ENCODE peak calls at places on chromosomes 3 and 15, in ten cellular contexts. One of them, this sample, is unnamed.

GRCh38 chr15:100107151-100107550 is 234.6 kb downstream of the ADAMTS17 start:
- DNase-seq in stimulated activated CD4-positive, alpha-beta T cell treated with anti-CD3 and anti-CD28 coated beads, Interleukin-2, amount 100 ng/mL, for 48 hours: no peak
- DNase-seq in mucosa of descending colon: no peak
- DNase-seq in neural crest cell: no peak
- DNase-seq in EL: no peak
- DNase-seq in naive thymus-derived CD4-positive, alpha-beta T cell: no peak
- DNase-seq in kidney: peak
- DNase-seq in EH: no peak
- DNase-seq in hepatic stellate cell: no peak
- DNase-seq in MCF 10A: no peak
- DNase-seq in this sample: no peak

GRCh38 chr15:49606594-49606993 is 14.0 kb downstream of the FAM227B start:
- DNase-seq in naive thymus-derived CD4-positive, alpha-beta T cell: no peak
- DNase-seq in EH: peak
- DNase-seq in stimulated activated CD4-positive, alpha-beta T cell treated with anti-CD3 and anti-CD28 coated beads, Interleukin-2, amount 100 ng/mL, for 48 hours: no peak
- DNase-seq in EL: no peak
- DNase-seq in kidney: no peak
- DNase-seq in MCF 10A: no peak
- DNase-seq in neural crest cell: no peak
- DNase-seq in hepatic stellate cell: no peak
- DNase-seq in mucosa of descending colon: no peak
- DNase-seq in this sample: no peak

GRCh38 chr3:24591661-24592555 is 97.3 kb upstream of the THRB start:
- DNase-seq in EL: peak
- DNase-seq in EH: peak
- DNase-seq in mucosa of descending colon: peak
- DNase-seq in hepatic stellate cell: no peak
- DNase-seq in neural crest cell: no peak
- DNase-seq in stimulated activated CD4-positive, alpha-beta T cell treated with anti-CD3 and anti-CD28 coated beads, Interleukin-2, amount 100 ng/mL, for 48 hours: no peak
- DNase-seq in MCF 10A: peak
- DNase-seq in naive thymus-derived CD4-positive, alpha-beta T cell: no peak
- DNase-seq in kidney: no peak
- DNase-seq in this sample: no peak

GRCh38 chr3:194739498-194740284 is 54.0 kb downstream of the FAM43A start:
- DNase-seq in naive thymus-derived CD4-positive, alpha-beta T cell: no peak
- DNase-seq in mucosa of descending colon: no peak
- DNase-seq in EL: peak
- DNase-seq in stimulated activated CD4-positive, alpha-beta T cell treated with anti-CD3 and anti-CD28 coated beads, Interleukin-2, amount 100 ng/mL, for 48 hours: no peak
- DNase-seq in kidney: no peak
- DNase-seq in hepatic stellate cell: no peak
- DNase-seq in EH: peak
- DNase-seq in neural crest cell: no peak
- DNase-seq in MCF 10A: peak
- DNase-seq in this sample: no peak

GRCh38 chr15:81297147-81297572 is 26.8 kb downstream of the STARD5 start:
- DNase-seq in kidney: no peak
- DNase-seq in mucosa of descending colon: no peak
- DNase-seq in MCF 10A: peak
- DNase-seq in stimulated activated CD4-positive, alpha-beta T cell treated with anti-CD3 and anti-CD28 coated beads, Interleukin-2, amount 100 ng/mL, for 48 hours: no peak
- DNase-seq in hepatic stellate cell: no peak
- DNase-seq in EL: peak
- DNase-seq in neural crest cell: no peak
- DNase-seq in naive thymus-derived CD4-positive, alpha-beta T cell: no peak
- DNase-seq in EH: peak
- DNase-seq in this sample: no peak

GRCh38 chr3:126303272-126303671 is 53.9 kb downstream of the KLF15 start:
- DNase-seq in naive thymus-derived CD4-positive, alpha-beta T cell: no peak
- DNase-seq in stimulated activated CD4-positive, alpha-beta T cell treated with anti-CD3 and anti-CD28 coated beads, Interleukin-2, amount 100 ng/mL, for 48 hours: no peak
- DNase-seq in MCF 10A: no peak
- DNase-seq in mucosa of descending colon: no peak
- DNase-seq in neural crest cell: no peak
- DNase-seq in kidney: no peak
- DNase-seq in EL: no peak
- DNase-seq in hepatic stellate cell: no peak
- DNase-seq in EH: no peak
- DNase-seq in this sample: no peak

GRCh38 chr15:77821188-77821958 is 188.7 kb upstream of the LINGO1 start:
- DNase-seq in naive thymus-derived CD4-positive, alpha-beta T cell: no peak
- DNase-seq in EL: peak
- DNase-seq in mucosa of descending colon: peak
- DNase-seq in hepatic stellate cell: peak
- DNase-seq in MCF 10A: peak
- DNase-seq in stimulated activated CD4-positive, alpha-beta T cell treated with anti-CD3 and anti-CD28 coated beads, Interleukin-2, amount 100 ng/mL, for 48 hours: peak
- DNase-seq in neural crest cell: peak
- DNase-seq in EH: peak
- DNase-seq in kidney: no peak
- DNase-seq in this sample: peak

GRCh38 chr15:67840747-67841634 is 1.1 kb upstream of the RNU6-1 start:
- DNase-seq in kidney: peak
- DNase-seq in mucosa of descending colon: peak
- DNase-seq in MCF 10A: no peak
- DNase-seq in EL: peak
- DNase-seq in naive thymus-derived CD4-positive, alpha-beta T cell: no peak
- DNase-seq in neural crest cell: no peak
- DNase-seq in hepatic stellate cell: peak
- DNase-seq in stimulated activated CD4-positive, alpha-beta T cell treated with anti-CD3 and anti-CD28 coated beads, Interleukin-2, amount 100 ng/mL, for 48 hours: no peak
- DNase-seq in EH: peak
- DNase-seq in this sample: no peak

GRCh38 chr15:83248151-83248851 is 36.2 kb downstream of the BNC1 start:
- DNase-seq in mucosa of descending colon: peak
- DNase-seq in EH: peak
- DNase-seq in kidney: no peak
- DNase-seq in MCF 10A: peak
- DNase-seq in EL: peak
- DNase-seq in stimulated activated CD4-positive, alpha-beta T cell treated with anti-CD3 and anti-CD28 coated beads, Interleukin-2, amount 100 ng/mL, for 48 hours: peak
- DNase-seq in hepatic stellate cell: peak
- DNase-seq in neural crest cell: peak
- DNase-seq in naive thymus-derived CD4-positive, alpha-beta T cell: peak
- DNase-seq in this sample: no peak

GRCh38 chr3:61944736-61945135 is 383.4 kb downstream of the PTPRG start:
- DNase-seq in mucosa of descending colon: no peak
- DNase-seq in EH: no peak
- DNase-seq in stimulated activated CD4-positive, alpha-beta T cell treated with anti-CD3 and anti-CD28 coated beads, Interleukin-2, amount 100 ng/mL, for 48 hours: no peak
- DNase-seq in hepatic stellate cell: no peak
- DNase-seq in neural crest cell: no peak
- DNase-seq in EL: no peak
- DNase-seq in MCF 10A: no peak
- DNase-seq in kidney: no peak
- DNase-seq in naive thymus-derived CD4-positive, alpha-beta T cell: no peak
- DNase-seq in this sample: no peak

GRCh38 chr3:54706783-54707182 is 221.1 kb downstream of the LRTM1 start:
- DNase-seq in neural crest cell: no peak
- DNase-seq in MCF 10A: no peak
- DNase-seq in EL: no peak
- DNase-seq in mucosa of descending colon: no peak
- DNase-seq in naive thymus-derived CD4-positive, alpha-beta T cell: no peak
- DNase-seq in kidney: no peak
- DNase-seq in EH: no peak
- DNase-seq in hepatic stellate cell: no peak
- DNase-seq in stimulated activated CD4-positive, alpha-beta T cell treated with anti-CD3 and anti-CD28 coated beads, Interleukin-2, amount 100 ng/mL, for 48 hours: no peak
- DNase-seq in this sample: no peak

GRCh38 chr3:35944915-35945710 is 305.8 kb downstream of the ARPP21 start:
- DNase-seq in EH: peak
- DNase-seq in EL: peak
- DNase-seq in mucosa of descending colon: no peak
- DNase-seq in hepatic stellate cell: no peak
- DNase-seq in neural crest cell: no peak
- DNase-seq in naive thymus-derived CD4-positive, alpha-beta T cell: no peak
- DNase-seq in kidney: no peak
- DNase-seq in MCF 10A: peak
- DNase-seq in stimulated activated CD4-positive, alpha-beta T cell treated with anti-CD3 and anti-CD28 coated beads, Interleukin-2, amount 100 ng/mL, for 48 hours: no peak
- DNase-seq in this sample: no peak

GRCh38 chr3:66499881-66500574 is 794 bp downstream of the LRIG1 start:
- DNase-seq in EL: peak
- DNase-seq in hepatic stellate cell: peak
- DNase-seq in naive thymus-derived CD4-positive, alpha-beta T cell: peak
- DNase-seq in mucosa of descending colon: no peak
- DNase-seq in EH: peak
- DNase-seq in MCF 10A: peak
- DNase-seq in stimulated activated CD4-positive, alpha-beta T cell treated with anti-CD3 and anti-CD28 coated beads, Interleukin-2, amount 100 ng/mL, for 48 hours: peak
- DNase-seq in kidney: peak
- DNase-seq in neural crest cell: peak
- DNase-seq in this sample: peak

GRCh38 chr3:160929595-160929994 is 173.6 kb downstream of the PPM1L start:
- DNase-seq in MCF 10A: peak
- DNase-seq in mucosa of descending colon: peak
- DNase-seq in naive thymus-derived CD4-positive, alpha-beta T cell: no peak
- DNase-seq in EL: peak
- DNase-seq in hepatic stellate cell: peak
- DNase-seq in EH: peak
- DNase-seq in neural crest cell: no peak
- DNase-seq in kidney: peak
- DNase-seq in stimulated activated CD4-positive, alpha-beta T cell treated with anti-CD3 and anti-CD28 coated beads, Interleukin-2, amount 100 ng/mL, for 48 hours: no peak
- DNase-seq in this sample: no peak

GRCh38 chr3:65751123-65751700 is 287.5 kb downstream of the MAGI1 start:
- DNase-seq in mucosa of descending colon: peak
- DNase-seq in EL: peak
- DNase-seq in neural crest cell: peak
- DNase-seq in naive thymus-derived CD4-positive, alpha-beta T cell: no peak
- DNase-seq in MCF 10A: peak
- DNase-seq in EH: peak
- DNase-seq in hepatic stellate cell: peak
- DNase-seq in stimulated activated CD4-positive, alpha-beta T cell treated with anti-CD3 and anti-CD28 coated beads, Interleukin-2, amount 100 ng/mL, for 48 hours: peak
- DNase-seq in kidney: no peak
- DNase-seq in this sample: no peak

GRCh38 chr3:50248387-50248786 is 12.4 kb downstream of the GNAI2 start:
- DNase-seq in MCF 10A: peak
- DNase-seq in stimulated activated CD4-positive, alpha-beta T cell treated with anti-CD3 and anti-CD28 coated beads, Interleukin-2, amount 100 ng/mL, for 48 hours: no peak
- DNase-seq in kidney: peak
- DNase-seq in neural crest cell: no peak
- DNase-seq in EL: peak
- DNase-seq in hepatic stellate cell: no peak
- DNase-seq in naive thymus-derived CD4-positive, alpha-beta T cell: no peak
- DNase-seq in mucosa of descending colon: peak
- DNase-seq in EH: peak
- DNase-seq in this sample: no peak

GRCh38 chr15:23854535-23855252 is 167.6 kb upstream of the NDN start:
- DNase-seq in EH: no peak
- DNase-seq in MCF 10A: no peak
- DNase-seq in kidney: no peak
- DNase-seq in hepatic stellate cell: no peak
- DNase-seq in EL: no peak
- DNase-seq in stimulated activated CD4-positive, alpha-beta T cell treated with anti-CD3 and anti-CD28 coated beads, Interleukin-2, amount 100 ng/mL, for 48 hours: no peak
- DNase-seq in neural crest cell: no peak
- DNase-seq in mucosa of descending colon: no peak
- DNase-seq in naive thymus-derived CD4-positive, alpha-beta T cell: no peak
- DNase-seq in this sample: no peak

GRCh38 chr15:40105517-40106202 is 3.0 kb downstream of the BMF start:
- DNase-seq in EH: no peak
- DNase-seq in EL: no peak
- DNase-seq in neural crest cell: no peak
- DNase-seq in stimulated activated CD4-positive, alpha-beta T cell treated with anti-CD3 and anti-CD28 coated beads, Interleukin-2, amount 100 ng/mL, for 48 hours: no peak
- DNase-seq in MCF 10A: no peak
- DNase-seq in naive thymus-derived CD4-positive, alpha-beta T cell: no peak
- DNase-seq in kidney: no peak
- DNase-seq in mucosa of descending colon: no peak
- DNase-seq in hepatic stellate cell: no peak
- DNase-seq in this sample: no peak

GRCh38 chr15:34126522-34126921 is 24.6 kb downstream of the PGBD4 start:
- DNase-seq in hepatic stellate cell: no peak
- DNase-seq in neural crest cell: no peak
- DNase-seq in stimulated activated CD4-positive, alpha-beta T cell treated with anti-CD3 and anti-CD28 coated beads, Interleukin-2, amount 100 ng/mL, for 48 hours: no peak
- DNase-seq in EL: no peak
- DNase-seq in MCF 10A: no peak
- DNase-seq in EH: no peak
- DNase-seq in mucosa of descending colon: no peak
- DNase-seq in kidney: no peak
- DNase-seq in naive thymus-derived CD4-positive, alpha-beta T cell: no peak
- DNase-seq in this sample: no peak

GRCh38 chr3:23937296-23937695 is 7.8 kb upstream of the NR1D2 start:
- DNase-seq in MCF 10A: no peak
- DNase-seq in EH: no peak
- DNase-seq in hepatic stellate cell: no peak
- DNase-seq in mucosa of descending colon: no peak
- DNase-seq in naive thymus-derived CD4-positive, alpha-beta T cell: no peak
- DNase-seq in EL: no peak
- DNase-seq in neural crest cell: no peak
- DNase-seq in stimulated activated CD4-positive, alpha-beta T cell treated with anti-CD3 and anti-CD28 coated beads, Interleukin-2, amount 100 ng/mL, for 48 hours: no peak
- DNase-seq in kidney: no peak
- DNase-seq in this sample: no peak

GRCh38 chr3:37324752-37325407 is 150.5 kb upstream of the LRRFIP2 start:
- DNase-seq in hepatic stellate cell: no peak
- DNase-seq in neural crest cell: no peak
- DNase-seq in stimulated activated CD4-positive, alpha-beta T cell treated with anti-CD3 and anti-CD28 coated beads, Interleukin-2, amount 100 ng/mL, for 48 hours: no peak
- DNase-seq in EH: peak
- DNase-seq in mucosa of descending colon: no peak
- DNase-seq in MCF 10A: no peak
- DNase-seq in naive thymus-derived CD4-positive, alpha-beta T cell: no peak
- DNase-seq in EL: no peak
- DNase-seq in kidney: no peak
- DNase-seq in this sample: no peak

GRCh38 chr3:120559228-120560061 is 36.7 kb upstream of the NDUFB4 start:
- DNase-seq in mucosa of descending colon: peak
- DNase-seq in MCF 10A: peak
- DNase-seq in neural crest cell: peak
- DNase-seq in kidney: peak
- DNase-seq in stimulated activated CD4-positive, alpha-beta T cell treated with anti-CD3 and anti-CD28 coated beads, Interleukin-2, amount 100 ng/mL, for 48 hours: no peak
- DNase-seq in hepatic stellate cell: peak
- DNase-seq in EH: peak
- DNase-seq in EL: peak
- DNase-seq in naive thymus-derived CD4-positive, alpha-beta T cell: peak
- DNase-seq in this sample: no peak

GRCh38 chr3:171685116-171685895 is 125.0 kb downstream of the PLD1 start:
- DNase-seq in EH: peak
- DNase-seq in naive thymus-derived CD4-positive, alpha-beta T cell: no peak
- DNase-seq in EL: peak
- DNase-seq in mucosa of descending colon: no peak
- DNase-seq in neural crest cell: no peak
- DNase-seq in kidney: no peak
- DNase-seq in hepatic stellate cell: no peak
- DNase-seq in MCF 10A: no peak
- DNase-seq in stimulated activated CD4-positive, alpha-beta T cell treated with anti-CD3 and anti-CD28 coated beads, Interleukin-2, amount 100 ng/mL, for 48 hours: no peak
- DNase-seq in this sample: no peak

GRCh38 chr3:179450321-179450720 is 949 bp downstream of the GNB4 start:
- DNase-seq in MCF 10A: peak
- DNase-seq in EL: peak
- DNase-seq in EH: peak
- DNase-seq in mucosa of descending colon: no peak
- DNase-seq in kidney: no peak
- DNase-seq in naive thymus-derived CD4-positive, alpha-beta T cell: no peak
- DNase-seq in neural crest cell: no peak
- DNase-seq in stimulated activated CD4-positive, alpha-beta T cell treated with anti-CD3 and anti-CD28 coated beads, Interleukin-2, amount 100 ng/mL, for 48 hours: no peak
- DNase-seq in hepatic stellate cell: no peak
- DNase-seq in this sample: no peak

GRCh38 chr3:16319307-16319706 is 54.3 kb downstream of the OXNAD1 start:
- DNase-seq in mucosa of descending colon: peak
- DNase-seq in neural crest cell: no peak
- DNase-seq in EH: no peak
- DNase-seq in MCF 10A: peak
- DNase-seq in naive thymus-derived CD4-positive, alpha-beta T cell: peak
- DNase-seq in hepatic stellate cell: no peak
- DNase-seq in kidney: no peak
- DNase-seq in stimulated activated CD4-positive, alpha-beta T cell treated with anti-CD3 and anti-CD28 coated beads, Interleukin-2, amount 100 ng/mL, for 48 hours: peak
- DNase-seq in EL: no peak
- DNase-seq in this sample: peak